ENCODE peak calls at places on chromosomes 7 and 10, in ten cellular contexts. Q is ovary, A is gastrocnemius medialis, G is OCI-LY7, X is A549, M is PC-9, W is HFF-Myc, T is B cell, C is NB4, K is lung. J is an unnamed sample.

GRCh38 chr7:84060000-84060399 is 134.6 kb downstream of the SEMA3A start:
- DNase-seq in T (no peak), K (no peak), W (no peak), Q (no peak), C (no peak), X (no peak), M (no peak), A (no peak), G (no peak), J (no peak)

GRCh38 chr10:71282323-71282680 is 36.8 kb upstream of the SLC29A3 start:
- DNase-seq in M (no peak), C (no peak), K (no peak), A (no peak), W (no peak), Q (no peak), X (no peak), T (no peak), G (no peak), J (no peak)

GRCh38 chr10:78976825-78977760 is 91.7 kb upstream of the ZMIZ1 start:
- DNase-seq in G (no peak), M (no peak), A (no peak), Q (no peak), T (no peak), K (no peak), W (no peak), C (peak; percentile 36), X (no peak), J (no peak)

GRCh38 chr10:123726826-123727225 is 60.7 kb downstream of the GPR26 start:
- DNase-seq in X (no peak), G (no peak), Q (no peak), C (no peak), A (no peak), M (no peak), T (no peak), K (no peak), W (no peak), J (no peak)

GRCh38 chr10:124524991-124525653 is 63.5 kb downstream of the LHPP start:
- DNase-seq in A (peak; percentile 82), T (no peak), C (no peak), W (peak; percentile 6), Q (no peak), X (no peak), M (no peak), G (no peak), K (no peak), J (no peak)

GRCh38 chr10:62037166-62037831 is 135.8 kb downstream of the ARID5B start:
- DNase-seq in W (peak; percentile 67), M (peak; percentile 76), G (no peak), X (no peak), K (no peak), C (no peak), T (no peak), Q (no peak), A (no peak), J (no peak)

GRCh38 chr10:22704348-22705341 is 9.7 kb downstream of the PIP4K2A start:
- DNase-seq in T (no peak), W (no peak), K (no peak), G (peak; percentile 31), A (no peak), M (no peak), X (no peak), Q (no peak), C (no peak), J (no peak)

GRCh38 chr10:11846542-11846941 is 23.4 kb downstream of the PROSER2 start:
- DNase-seq in M (no peak), A (no peak), K (no peak), Q (no peak), X (no peak), T (no peak), W (no peak), C (no peak), G (no peak), J (no peak)

GRCh38 chr7:87342231-87342630 is 3.2 kb upstream of the CROT start:
- DNase-seq in C (no peak), Q (no peak), M (no peak), K (no peak), X (no peak), A (no peak), T (no peak), W (no peak), G (no peak), J (no peak)

GRCh38 chr7:15692621-15693020 is 6.1 kb upstream of the MEOX2 start:
- DNase-seq in A (no peak), M (no peak), K (no peak), Q (no peak), W (no peak), C (no peak), G (no peak), X (no peak), T (no peak), J (no peak)

GRCh38 chr7:155959894-155960293 is 147.6 kb upstream of the SHH start:
- DNase-seq in T (no peak), M (peak; percentile 91), W (no peak), G (no peak), A (no peak), C (no peak), X (no peak), K (no peak), Q (no peak), J (no peak)

GRCh38 chr10:24456319-24456718 is 247.4 kb downstream of the KIAA1217 start:
- DNase-seq in Q (no peak), X (no peak), T (no peak), M (peak; percentile 62), W (no peak), G (no peak), C (no peak), A (no peak), K (no peak), J (no peak)

GRCh38 chr7:100435401-100436304 is 644 bp downstream of the PPP1R35 start:
- DNase-seq in M (peak; percentile 44), T (peak; percentile 78), K (peak; percentile 51), W (no peak), A (no peak), G (peak; percentile 78), C (peak; percentile 76), X (no peak), Q (peak; percentile 64), J (peak; percentile 32)

GRCh38 chr7:69599211-69599878 is 1.1 kb downstream of the AUTS2 start:
- DNase-seq in Q (peak; percentile 58), G (peak; percentile 49), M (no peak), W (no peak), T (peak; percentile 62), C (peak; percentile 60), K (no peak), X (peak; percentile 20), A (no peak), J (peak; percentile 46)

GRCh38 chr7:95110707-95111106 is 203.3 kb downstream of the PPP1R9A start:
- DNase-seq in C (no peak), G (no peak), T (no peak), W (no peak), K (no peak), M (no peak), A (no peak), X (no peak), Q (no peak), J (no peak)

GRCh38 chr10:49365675-49366415 is 30.0 kb downstream of the DRGX start:
- DNase-seq in W (no peak), A (no peak), X (no peak), T (no peak), K (peak; percentile 24), G (no peak), M (no peak), C (no peak), Q (no peak), J (peak; percentile 40)
- TF ChIP-seq CTCF in W (no peak), A (no peak), X (no peak), T (no peak), K (no peak), G (no peak), M (no peak), C (no peak), Q (no peak), J (no peak)

DNA sequence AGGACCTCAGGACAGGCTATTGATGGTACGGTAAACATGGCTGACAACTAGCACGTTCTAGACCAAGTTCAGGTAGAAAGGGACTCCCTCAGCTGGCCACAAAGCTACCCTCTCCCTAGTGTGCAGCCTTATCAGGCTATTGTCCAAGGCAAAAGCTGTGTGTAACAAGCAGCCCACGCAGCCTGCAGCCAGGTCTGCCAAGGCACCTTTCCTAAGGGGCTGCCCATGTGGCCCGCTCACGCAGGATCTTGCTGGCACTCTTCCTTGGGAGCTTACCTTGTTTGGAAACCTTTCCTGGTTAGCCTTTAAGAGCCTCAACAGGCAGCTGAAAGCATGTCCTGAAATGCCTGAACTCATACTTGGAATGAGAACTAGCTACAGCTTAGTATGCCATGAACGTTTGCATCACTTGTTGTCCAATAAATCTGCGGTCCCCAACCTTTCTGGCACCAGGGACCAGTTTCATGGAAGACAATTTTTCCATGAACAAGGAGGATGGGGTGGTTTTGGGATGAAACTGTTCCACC is 51.7 kb downstream of the SYPL1 start:
- DNase-seq in K (no peak), T (no peak), C (no peak), A (no peak), W (no peak), G (no peak), M (no peak), X (no peak), Q (no peak), J (no peak)
- TF ChIP-seq CTCF in K (no peak), T (no peak), C (no peak), A (no peak), W (no peak), G (no peak), M (no peak), X (no peak), Q (no peak), J (no peak)

GRCh38 chr10:122054046-122055025 is 65.4 kb downstream of the TACC2 start:
- DNase-seq in K (peak; percentile 66), M (peak; percentile 40), C (peak; percentile 75), Q (peak; percentile 69), G (no peak), W (no peak), X (peak; percentile 55), T (no peak), A (peak; percentile 36), J (peak; percentile 69)
- TF ChIP-seq CTCF in K (peak; percentile 15), M (peak; percentile 80), C (peak; percentile 81), Q (peak; percentile 56), G (peak; percentile 70), W (peak; percentile 64), X (peak; percentile 83), T (no peak), A (peak; percentile 70), J (peak; percentile 91)

GRCh38 chr7:158442260-158442659 is 145.4 kb downstream of the PTPRN2 start:
- DNase-seq in G (peak; percentile 3), W (no peak), C (peak; percentile 30), M (peak; percentile 43), Q (no peak), A (no peak), K (no peak), X (peak; percentile 41), T (no peak), J (no peak)
- TF ChIP-seq CTCF in G (peak; percentile 57), W (no peak), C (peak; percentile 23), M (peak; percentile 68), Q (no peak), A (no peak), K (no peak), X (no peak), T (no peak), J (no peak)

J was measured in endothelial cell.